ENCODE peak calls at places on chromosomes 1 and 21, in eight cellular contexts. V is ascending aorta; F is HFFc6; R is GM12865; L is psoas muscle; E is CD4-positive, alpha-beta T cell; T is astrocyte of the spinal cord; G is brain microvascular endothelial cell. U is an unnamed sample.

GRCh38 chr21:36115138-36115710 is 19.7 kb upstream of the CBR3 start:
- DNase-seq in F (no peak), V (no peak), T (no peak), L (no peak), G (no peak), E (no peak), R (no peak), U (no peak)

GRCh38 chr1:152461544-152461943 is 47.5 kb upstream of the CRNN start:
- DNase-seq in F (peak; percentile 66), V (no peak), T (peak; percentile 56), L (no peak), G (peak; percentile 66), E (peak; percentile 45), R (peak; percentile 56), U (peak; percentile 71)

GRCh38 chr1:202251424-202252256 is 58.0 kb downstream of the LGR6 start:
- DNase-seq in L (no peak), R (no peak), F (no peak), T (no peak), E (no peak), G (no peak), V (peak; percentile 28), U (no peak)

GRCh38 chr1:86382878-86383277 is 13.2 kb downstream of the ODF2L start:
- DNase-seq in E (no peak), G (no peak), L (no peak), V (no peak), R (peak; percentile 22), F (no peak), T (peak; percentile 15), U (peak; percentile 19)

GRCh38 chr1:28737245-28738137 is 751 bp downstream of the YTHDF2 start:
- DNase-seq in G (peak; percentile 40), E (peak; percentile 11), V (no peak), R (peak; percentile 65), L (peak; percentile 58), T (peak; percentile 61), F (peak; percentile 12), U (peak; percentile 47)

GRCh38 chr1:68542586-68542985 is 45.7 kb upstream of the DEPDC1 start:
- DNase-seq in F (no peak), E (no peak), R (no peak), L (no peak), V (no peak), T (peak; percentile 10), G (peak; percentile 20), U (peak; percentile 11)

GRCh38 chr1:244741692-244742091 is 88.8 kb downstream of the DESI2 start:
- DNase-seq in T (no peak), F (no peak), G (no peak), V (no peak), E (no peak), L (no peak), R (no peak), U (no peak)

GRCh38 chr1:108561731-108562326 is 1.9 kb downstream of the EEIG2 start:
- DNase-seq in L (peak; percentile 56), R (peak; percentile 88), G (no peak), V (peak; percentile 69), E (peak; percentile 82), T (no peak), F (no peak), U (no peak)

GRCh38 chr1:67952071-67952470 is 98.4 kb downstream of the DIRAS3 start:
- DNase-seq in E (no peak), R (no peak), V (no peak), F (no peak), G (peak; percentile 75), L (no peak), T (peak; percentile 79), U (peak; percentile 91)

GRCh38 chr21:44761747-44762208 is 39.8 kb downstream of the UBE2G2 start:
- DNase-seq in F (no peak), G (no peak), V (peak; percentile 45), L (no peak), R (no peak), T (no peak), E (no peak), U (no peak)

GRCh38 chr21:44759628-44760285 is 41.9 kb downstream of the UBE2G2 start:
- DNase-seq in T (no peak), L (no peak), F (no peak), E (no peak), R (no peak), G (no peak), V (peak; percentile 33), U (no peak)

GRCh38 chr21:44760376-44760775 is 41.2 kb downstream of the UBE2G2 start:
- DNase-seq in R (no peak), G (no peak), L (no peak), E (no peak), F (no peak), V (peak; percentile 30), T (no peak), U (no peak)

GRCh38 chr21:44762221-44763049 is 39.2 kb downstream of the UBE2G2 start:
- DNase-seq in V (peak; percentile 59), T (no peak), F (no peak), L (no peak), R (no peak), E (no peak), G (no peak), U (no peak)

DNA sequence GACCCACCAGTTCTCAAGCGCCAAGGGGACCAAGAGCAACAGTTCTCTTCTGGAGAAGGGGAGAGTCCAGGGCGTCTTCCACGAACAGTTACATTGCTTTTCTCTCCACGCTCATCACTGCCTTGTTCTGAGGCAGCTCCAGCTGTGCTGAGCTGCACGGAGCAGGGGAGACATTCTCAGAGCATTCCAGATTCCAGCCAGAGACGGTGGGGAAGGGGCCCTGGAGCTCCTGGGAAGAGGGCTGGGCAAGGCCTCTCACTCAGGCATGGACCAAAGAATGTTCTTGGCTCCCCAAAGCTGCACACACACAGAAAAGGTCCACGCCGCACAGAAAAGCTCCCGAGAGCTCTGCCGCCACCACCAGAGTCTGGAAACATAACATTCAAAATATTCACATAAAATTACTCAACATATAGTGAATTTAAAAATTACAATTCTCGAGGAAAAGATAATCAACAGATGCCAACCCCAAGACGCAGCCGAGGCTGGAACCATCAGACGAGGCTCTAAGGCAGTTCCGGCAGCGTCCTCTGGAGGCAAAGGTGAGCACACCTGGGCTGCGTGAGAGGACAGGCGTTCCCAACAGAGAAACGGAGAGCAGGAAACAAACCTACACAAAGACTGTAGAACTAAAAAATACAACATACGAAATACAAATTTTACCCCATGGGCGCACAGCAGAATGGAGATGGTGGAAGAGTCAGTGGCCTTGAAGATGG is 40.5 kb downstream of the UBE2G2 start:
- DNase-seq in E (no peak), R (peak; percentile 14), F (no peak), L (no peak), T (no peak), V (peak; percentile 38), G (no peak), U (no peak)
- TF ChIP-seq CTCF in E (peak; percentile 30), R (peak; percentile 45), F (peak; percentile 55), L (no peak), T (peak; percentile 44), V (no peak), G (peak; percentile 49), U (peak; percentile 19)

GRCh38 chr1:225809842-225810578 is at the start of gene EPHX1:
- DNase-seq in L (peak; percentile 93), V (peak; percentile 94), G (peak; percentile 85), R (peak; percentile 81), F (peak; percentile 80), E (peak; percentile 26), T (peak; percentile 88), U (peak; percentile 79)

GRCh38 chr1:225812488-225813249 is 2.7 kb downstream of the EPHX1 start:
- DNase-seq in T (no peak), V (no peak), R (no peak), E (no peak), F (no peak), G (no peak), L (no peak), U (no peak)

GRCh38 chr1:225814381-225814780 is 4.5 kb downstream of the EPHX1 start:
- DNase-seq in V (no peak), R (no peak), L (no peak), E (no peak), F (no peak), T (no peak), G (no peak), U (no peak)

GRCh38 chr1:225813250-225813964 is 3.5 kb downstream of the EPHX1 start:
- DNase-seq in T (peak; percentile 70), V (no peak), R (no peak), L (peak; percentile 80), E (no peak), G (peak; percentile 37), F (no peak), U (peak; percentile 79)

DNA sequence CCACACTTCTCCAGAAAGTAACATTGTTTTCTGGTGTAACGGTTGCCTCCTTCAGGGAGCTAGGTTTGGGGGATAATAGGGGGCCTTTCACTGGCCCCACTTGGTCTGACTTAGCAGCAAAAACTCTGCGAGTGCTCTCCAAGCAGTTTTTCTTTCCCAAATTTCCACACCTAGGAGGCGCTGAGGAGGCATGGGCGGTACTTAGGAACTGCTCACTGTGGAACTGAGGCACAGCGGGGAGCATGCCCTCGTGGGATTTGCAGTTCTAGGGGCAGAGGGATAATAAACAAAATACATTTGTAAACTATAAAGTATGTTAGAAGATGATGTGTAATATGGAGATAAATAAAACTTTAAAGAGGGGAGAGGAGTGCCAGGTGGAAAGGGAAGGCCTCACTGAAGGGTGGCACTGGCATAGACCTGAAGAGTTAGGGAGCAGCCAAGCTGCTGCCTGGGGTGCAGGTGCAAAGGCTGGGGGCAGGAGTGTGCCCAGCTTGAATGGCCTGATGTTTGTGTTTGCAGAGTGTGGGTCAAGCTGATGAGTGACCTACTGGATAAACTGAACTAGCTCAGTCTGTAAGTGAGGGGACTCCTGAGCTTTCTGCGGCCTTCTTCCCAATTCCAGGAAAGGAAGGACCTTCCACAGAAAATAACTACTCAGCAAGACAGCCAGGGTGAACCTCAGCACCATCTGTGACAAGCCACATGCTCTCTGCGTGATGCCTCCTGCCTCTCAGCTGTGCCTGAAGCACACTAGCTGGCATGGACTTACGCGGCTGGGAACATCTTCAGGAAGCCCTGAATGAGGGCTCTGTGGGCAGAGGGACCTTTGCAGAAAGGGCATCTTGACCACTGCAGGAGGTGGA is 1.9 kb downstream of the EPHX1 start:
- DNase-seq in G (no peak), L (no peak), E (no peak), F (no peak), V (no peak), T (no peak), R (no peak), U (no peak)
- TF ChIP-seq CTCF in G (peak; percentile 66), L (peak; percentile 21), E (no peak), F (peak; percentile 56), V (peak; percentile 31), T (peak; percentile 52), R (no peak), U (peak; percentile 55)

GRCh38 chr1:64251971-64252370 is 48.5 kb downstream of the UBE2U start:
- DNase-seq in G (no peak), L (no peak), E (no peak), F (no peak), V (no peak), R (no peak), T (no peak), U (no peak)
- TF ChIP-seq CTCF in G (peak; percentile 53), L (no peak), E (no peak), F (peak; percentile 35), V (no peak), R (peak; percentile 8), T (peak; percentile 28), U (peak; percentile 29)

DNA sequence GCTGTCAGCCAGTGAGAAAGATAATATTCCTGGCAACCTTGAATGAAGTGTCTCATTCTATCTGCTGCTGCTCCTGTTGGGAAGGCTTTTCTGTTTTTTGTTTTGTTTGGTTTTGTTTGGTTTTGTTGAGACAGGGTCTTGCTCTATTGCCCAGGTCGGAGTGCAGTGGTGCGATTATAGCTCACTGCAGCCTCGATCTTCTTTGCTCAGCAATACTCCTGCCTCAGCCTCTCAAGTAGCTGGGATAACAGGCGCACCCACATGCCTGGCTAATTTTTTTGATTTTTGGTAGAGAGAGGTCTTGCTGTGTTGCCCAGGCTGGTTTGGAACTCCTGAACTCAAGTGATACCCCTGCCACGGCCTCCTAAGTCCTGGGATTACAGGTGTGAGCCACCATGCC is 37.6 kb downstream of the BTG3 start:
- DNase-seq in E (no peak), L (no peak), V (no peak), R (no peak), G (no peak), F (no peak), T (no peak), U (no peak)
- TF ChIP-seq CTCF in E (no peak), L (no peak), V (no peak), R (no peak), G (no peak), F (no peak), T (no peak), U (no peak)